ENCODE peak calls at places on chromosomes 5 and 9, in four cellular contexts. J, I, S and T are unnamed samples.

GRCh38 chr5:60779431-60779830 is 64.6 kb downstream of the ELOVL7 start:
- DNase-seq in J (no peak), I (no peak), S (no peak), T (no peak)

GRCh38 chr5:150637245-150638052 is 3.0 kb upstream of the SYNPO start:
- DNase-seq in J (no peak), I (no peak), S (peak; percentile 72), T (no peak)

GRCh38 chr5:74641014-74641777 is 668 bp upstream of the ENC1 start:
- DNase-seq in J (peak; percentile 77), I (peak; percentile 81), S (peak; percentile 89), T (peak; percentile 97)

GRCh38 chr9:87178353-87178752 is 231.0 kb upstream of the GAS1 start:
- DNase-seq in J (no peak), I (no peak), S (no peak), T (no peak)

GRCh38 chr5:139962445-139962844 is 80.7 kb downstream of the NRG2 start:
- DNase-seq in J (no peak), I (peak; percentile 19), S (no peak), T (no peak)

GRCh38 chr5:111083323-111083722 is 8.8 kb upstream of the WDR36 start:
- DNase-seq in J (no peak), I (no peak), S (no peak), T (no peak)

GRCh38 chr5:140576776-140577201 is 12.2 kb downstream of the SLC35A4 start:
- DNase-seq in J (no peak), I (no peak), S (no peak), T (no peak)

GRCh38 chr9:82651474-82651873 is 411.5 kb downstream of the RASEF start:
- DNase-seq in J (no peak), I (no peak), S (peak; percentile 31), T (no peak)

GRCh38 chr5:10898489-10898888 is 137.5 kb upstream of the DAP start:
- DNase-seq in J (no peak), I (no peak), S (no peak), T (no peak)

GRCh38 chr5:125348221-125348692 is 601.8 kb upstream of the ZNF608 start:
- DNase-seq in J (peak; percentile 33), I (no peak), S (no peak), T (no peak)

GRCh38 chr5:53335115-53335514 is 145.3 kb upstream of the FST start:
- DNase-seq in J (no peak), I (no peak), S (no peak), T (no peak)
- TF ChIP-seq CTCF in J (no peak), I (no peak), S (no peak), T (no peak)

GRCh38 chr5:1763960-1764605 is 35.6 kb downstream of the MRPL36 start:
- DNase-seq in J (no peak), I (no peak), S (peak; percentile 64), T (no peak)
- TF ChIP-seq CTCF in J (no peak), I (no peak), S (no peak), T (no peak)

GRCh38 chr9:77648458-77649108 is 461 bp upstream of the GNA14 start:
- DNase-seq in J (peak; percentile 61), I (peak; percentile 68), S (peak; percentile 87), T (peak; percentile 79)

GRCh38 chr9:77647267-77647658 is 859 bp downstream of the GNA14 start:
- DNase-seq in J (no peak), I (no peak), S (no peak), T (no peak)

GRCh38 chr9:77651203-77651602 is 3.1 kb upstream of the GNA14 start:
- DNase-seq in J (no peak), I (no peak), S (no peak), T (no peak)

GRCh38 chr9:77647659-77648457 is at the start of gene GNA14:
- DNase-seq in J (peak; percentile 27), I (peak; percentile 38), S (peak; percentile 81), T (peak; percentile 66)

GRCh38 chr9:77649109-77649812 is 1.1 kb upstream of the GNA14 start:
- DNase-seq in J (no peak), I (no peak), S (no peak), T (no peak)
- TF ChIP-seq CTCF in J (peak; percentile 30), I (no peak), S (peak; percentile 20), T (peak; percentile 24)

DNA sequence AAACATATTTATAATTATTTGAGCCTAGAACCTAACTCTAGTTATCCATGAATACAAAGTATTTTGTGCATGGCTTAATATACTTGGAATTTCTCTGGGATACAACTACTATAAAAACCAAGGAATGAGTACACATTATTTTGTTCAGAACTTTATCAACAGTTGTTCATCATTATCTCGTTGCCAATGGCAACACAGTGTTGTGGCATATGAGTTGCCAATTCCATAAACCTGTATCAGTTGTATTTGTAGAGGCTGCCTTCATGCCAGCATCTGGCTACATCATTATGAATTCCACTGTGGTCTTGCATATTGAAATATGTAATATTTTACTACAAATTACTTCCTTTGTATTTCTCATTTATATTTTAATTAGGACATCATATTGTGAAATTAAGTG is 250.4 kb downstream of the FSTL4 start:
- DNase-seq in J (no peak), I (no peak), S (no peak), T (no peak)
- TF ChIP-seq CTCF in J (no peak), I (no peak), S (no peak), T (no peak)

DNA sequence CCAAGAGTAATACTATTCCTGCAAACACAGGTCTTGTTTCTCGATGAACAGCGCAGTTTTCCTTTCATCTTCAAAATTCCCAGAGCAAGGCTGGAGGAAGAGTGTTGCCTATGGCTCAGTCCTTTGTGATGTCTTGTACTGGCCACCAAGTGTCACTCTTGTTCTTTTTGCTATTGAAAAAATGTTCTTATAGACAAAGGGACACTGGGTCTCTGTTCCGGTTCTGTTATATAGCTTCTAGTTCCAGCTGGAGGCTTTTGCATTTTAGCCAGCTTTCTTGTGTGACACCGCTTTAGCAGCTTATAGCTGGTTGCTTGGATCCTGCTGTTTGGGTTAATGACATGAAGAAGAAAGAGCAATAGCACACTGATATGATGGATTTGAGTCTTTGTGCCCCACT is 343.7 kb upstream of the KCNN2 start:
- DNase-seq in J (no peak), I (no peak), S (no peak), T (no peak)
- TF ChIP-seq CTCF in J (peak; percentile 57), I (no peak), S (no peak), T (no peak)

DNA sequence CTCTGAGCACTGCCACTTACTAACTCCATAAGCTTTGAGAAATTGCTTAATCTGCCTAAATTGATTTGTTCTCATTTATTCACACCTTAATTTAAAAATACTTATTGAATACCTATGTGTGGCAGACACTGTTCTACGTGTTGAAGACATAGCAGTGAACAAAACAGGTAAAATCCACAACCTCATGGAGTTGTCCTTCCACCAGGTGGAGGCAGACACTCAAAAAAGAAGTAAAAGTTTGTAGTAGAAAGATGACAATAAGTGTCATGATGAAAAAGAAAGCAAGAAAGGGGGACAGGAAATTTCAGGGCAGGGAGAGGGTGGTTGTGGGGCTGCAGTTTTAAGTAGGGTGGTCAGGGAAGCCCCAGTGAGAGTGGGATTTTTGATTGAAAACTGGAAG is 94.9 kb downstream of the SREK1 start:
- DNase-seq in J (no peak), I (no peak), S (no peak), T (no peak)
- TF ChIP-seq CTCF in J (no peak), I (no peak), S (no peak), T (no peak)

GRCh38 chr5:137199201-137199600 is 299.9 kb downstream of the SPOCK1 start:
- DNase-seq in J (no peak), I (no peak), S (no peak), T (no peak)

GRCh38 chr5:137200906-137201305 is 298.2 kb downstream of the SPOCK1 start:
- DNase-seq in J (no peak), I (no peak), S (no peak), T (no peak)

GRCh38 chr5:137201876-137202275 is 297.2 kb downstream of the SPOCK1 start:
- DNase-seq in J (peak; percentile 36), I (no peak), S (no peak), T (no peak)

GRCh38 chr5:137203011-137203632 is 296.0 kb downstream of the SPOCK1 start:
- DNase-seq in J (no peak), I (no peak), S (no peak), T (no peak)

DNA sequence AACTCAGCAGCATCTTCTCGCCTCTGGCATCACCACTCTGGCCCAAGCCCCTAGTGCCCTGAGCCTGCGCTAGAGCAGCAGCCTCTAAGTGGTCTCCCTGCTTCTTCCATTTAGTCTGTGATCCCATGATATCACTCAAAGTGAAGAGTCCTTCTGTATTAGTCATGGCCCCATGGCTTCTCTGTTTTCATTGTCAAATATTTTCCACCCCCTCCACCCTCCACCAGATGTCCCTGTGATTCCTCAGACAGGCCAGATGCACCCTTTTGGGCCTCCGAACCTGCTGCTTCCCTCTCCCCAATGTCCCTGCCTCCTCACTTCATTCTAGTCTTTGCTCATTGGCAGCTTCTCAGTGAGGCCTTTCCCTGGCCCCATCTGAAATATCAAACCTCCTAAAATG is 299.2 kb downstream of the SPOCK1 start:
- DNase-seq in J (no peak), I (no peak), S (no peak), T (no peak)
- TF ChIP-seq CTCF in J (no peak), I (no peak), S (no peak), T (no peak)

GRCh38 chr5:59660737-59661136 is 232.8 kb downstream of the PDE4D start:
- DNase-seq in J (no peak), I (no peak), S (no peak), T (no peak)
- TF ChIP-seq CTCF in J (peak; percentile 46), I (no peak), S (peak; percentile 36), T (peak; percentile 13)

GRCh38 chr5:132426525-132427138 is 57.1 kb downstream of the SLC22A5 start:
- DNase-seq in J (peak; percentile 90), I (peak; percentile 81), S (peak; percentile 92), T (peak; percentile 74)
- TF ChIP-seq CTCF in J (peak; percentile 39), I (no peak), S (no peak), T (peak; percentile 22)